ENCODE peak calls at places on chromosomes 5 and 9, in eight cellular contexts. R is endothelial cell, Y is RWPE1, E is mucosa of gallbladder, Q is H7, T is EL, D is posterior vena cava, V is progenitor cell of endocrine pancreas. C is an unnamed sample.

GRCh38 chr9:99326112-99326916 is 104.2 kb downstream of the SEC61B start:
- DNase-seq in E (no peak), Q (peak), V (no peak), T (peak), D (no peak), R (no peak), Y (no peak), C (no peak)

GRCh38 chr9:114677418-114677817 is 4.6 kb downstream of the TEX48 start:
- DNase-seq in R (no peak), E (peak), Y (peak), Q (no peak), T (peak), V (no peak), D (no peak), C (no peak)

GRCh38 chr9:22088372-22089063 is 79.4 kb upstream of the CDKN2B start:
- DNase-seq in D (no peak), V (no peak), R (no peak), Y (no peak), T (no peak), Q (no peak), E (no peak), C (no peak)

GRCh38 chr5:18112066-18112465 is 477.8 kb downstream of the TAF11L14 start:
- DNase-seq in T (no peak), Y (no peak), Q (no peak), V (no peak), E (no peak), R (no peak), D (no peak), C (no peak)

GRCh38 chr5:8953016-8953415 is 592.9 kb downstream of the SEMA5A start:
- DNase-seq in D (no peak), E (no peak), T (no peak), V (no peak), Y (no peak), Q (no peak), R (no peak), C (no peak)

GRCh38 chr5:9148242-9148641 is 397.6 kb downstream of the SEMA5A start:
- DNase-seq in R (no peak), E (no peak), T (peak), V (no peak), D (no peak), Y (no peak), Q (no peak), C (no peak)

GRCh38 chr5:95955996-95956899 is 5.4 kb downstream of the ELL2 start:
- DNase-seq in R (no peak), T (peak), D (no peak), Q (no peak), V (no peak), E (no peak), Y (no peak), C (no peak)

GRCh38 chr5:59874675-59875074 is 18.9 kb downstream of the PDE4D start:
- DNase-seq in R (no peak), Y (peak), T (peak), Q (no peak), V (no peak), D (no peak), E (no peak), C (no peak)

GRCh38 chr5:159040181-159040580 is 59.5 kb downstream of the EBF1 start:
- DNase-seq in V (no peak), E (no peak), Y (no peak), R (no peak), Q (no peak), T (no peak), D (no peak), C (no peak)

GRCh38 chr9:95494022-95494415 is 22.8 kb downstream of the PTCH1 start:
- DNase-seq in Q (no peak), E (no peak), D (no peak), V (no peak), R (no peak), T (no peak), Y (no peak), C (no peak)

GRCh38 chr9:3367185-3367584 is 158.6 kb downstream of the RFX3 start:
- DNase-seq in D (no peak), V (no peak), Y (no peak), T (no peak), Q (no peak), E (no peak), R (peak), C (no peak)

GRCh38 chr5:173629628-173630027 is 13.2 kb upstream of the BOD1 start:
- DNase-seq in Y (no peak), R (peak), D (no peak), E (no peak), V (peak), Q (peak), T (peak), C (no peak)

GRCh38 chr5:10372726-10373709 is 19.5 kb downstream of the MARCHF6 start:
- DNase-seq in E (no peak), V (no peak), R (no peak), Q (no peak), D (no peak), Y (no peak), T (peak), C (no peak)

GRCh38 chr5:156934450-156935211 is 28.4 kb downstream of the TIMD4 start:
- DNase-seq in T (no peak), E (peak), Q (peak), D (no peak), Y (no peak), R (peak), V (no peak), C (no peak)

GRCh38 chr9:93860694-93861658 is 94.2 kb downstream of the BARX1 start:
- DNase-seq in E (no peak), R (no peak), T (no peak), Q (peak), V (no peak), D (peak), Y (no peak), C (no peak)

GRCh38 chr5:119470851-119471451 is 18.7 kb downstream of the HSD17B4 start:
- DNase-seq in D (no peak), T (peak), V (no peak), Q (no peak), R (peak), E (no peak), Y (peak), C (no peak)

GRCh38 chr9:129256959-129257713 is 79.1 kb upstream of the IER5L start:
- DNase-seq in R (no peak), V (no peak), Q (no peak), D (peak), T (no peak), Y (no peak), E (no peak), C (peak)

GRCh38 chr9:84953797-84954695 is 284.5 kb downstream of the NTRK2 start:
- DNase-seq in E (peak), R (peak), V (peak), D (peak), Q (peak), T (peak), Y (peak), C (no peak)

GRCh38 chr9:3993783-3994182 is 306.1 kb downstream of the GLIS3 start:
- DNase-seq in D (no peak), V (no peak), Q (no peak), Y (no peak), T (no peak), R (no peak), E (no peak), C (no peak)

GRCh38 chr5:28523887-28524637 is 1485.7 kb upstream of the CDH9 start:
- DNase-seq in T (no peak), Q (no peak), R (no peak), D (no peak), E (no peak), V (no peak), Y (peak), C (no peak)

GRCh38 chr5:179610109-179610902 is 13.2 kb downstream of the HNRNPH1 start:
- DNase-seq in V (no peak), E (no peak), Y (no peak), D (peak), T (no peak), R (no peak), Q (no peak), C (peak)

GRCh38 chr9:128600111-128600510 is 47.7 kb downstream of the SPTAN1 start:
- DNase-seq in Q (no peak), T (no peak), D (no peak), E (no peak), V (no peak), R (no peak), Y (no peak), C (no peak)

GRCh38 chr5:33854733-33855151 is 37.0 kb downstream of the ADAMTS12 start:
- DNase-seq in R (no peak), Q (no peak), E (no peak), T (peak), D (peak), Y (no peak), V (no peak), C (no peak)

GRCh38 chr9:75065513-75065912 is 22.4 kb downstream of the NMRK1 start:
- DNase-seq in V (no peak), R (no peak), E (no peak), T (no peak), Y (no peak), Q (no peak), D (no peak), C (no peak)

GRCh38 chr5:98774192-98775046 is 956 bp downstream of the RGMB start:
- DNase-seq in T (peak), V (peak), E (peak), Q (peak), Y (peak), D (peak), R (peak), C (peak)

GRCh38 chr9:74379718-74380117 is 117.4 kb upstream of the RORB start:
- DNase-seq in D (no peak), T (no peak), Q (peak), Y (peak), R (peak), E (peak), V (peak), C (no peak)

GRCh38 chr9:27033815-27034403 is 28.4 kb upstream of the LRRC19 start:
- DNase-seq in E (peak), R (peak), T (peak), Y (peak), Q (peak), D (no peak), V (peak), C (no peak)

GRCh38 chr9:113572076-113572861 is 108.7 kb downstream of the RGS3 start:
- DNase-seq in D (peak), E (no peak), Y (no peak), T (no peak), V (no peak), R (no peak), Q (no peak), C (peak)

GRCh38 chr5:50702615-50703325 is 36.3 kb downstream of the PARP8 start:
- DNase-seq in D (no peak), V (no peak), R (no peak), Q (no peak), E (no peak), Y (no peak), T (no peak), C (no peak)

GRCh38 chr5:912356-913091 is 19.8 kb downstream of the TRIP13 start:
- DNase-seq in E (no peak), V (no peak), T (peak), Q (peak), R (no peak), Y (peak), D (peak), C (no peak)

GRCh38 chr5:128143911-128144310 is 60.3 kb downstream of the SLC12A2 start:
- DNase-seq in V (no peak), Q (no peak), E (no peak), R (no peak), D (no peak), Y (no peak), T (no peak), C (no peak)

GRCh38 chr5:108266235-108266634 is 115.7 kb downstream of the FBXL17 start:
- DNase-seq in Y (peak), Q (no peak), V (no peak), R (no peak), E (no peak), D (no peak), T (peak), C (no peak)

GRCh38 chr9:119951090-119951489 is 581.9 kb upstream of the BRINP1 start:
- DNase-seq in E (no peak), R (no peak), D (no peak), T (peak), Q (no peak), V (no peak), Y (no peak), C (no peak)

GRCh38 chr5:435156-435790 is 7.7 kb upstream of the EXOC3 start:
- DNase-seq in Y (no peak), E (no peak), R (no peak), D (peak), T (no peak), V (peak), Q (no peak), C (peak)

GRCh38 chr5:1240496-1241260 is 15.5 kb downstream of the SLC6A18 start:
- DNase-seq in Q (no peak), T (no peak), Y (no peak), E (no peak), V (no peak), R (no peak), D (no peak), C (no peak)

GRCh38 chr5:157915638-157916037 is 56.7 kb upstream of the CLINT1 start:
- DNase-seq in V (no peak), Q (no peak), E (peak), T (peak), R (no peak), Y (no peak), D (peak), C (peak)

GRCh38 chr9:69815313-69815712 is 5.3 kb upstream of the CFAP95 start:
- DNase-seq in Q (no peak), Y (no peak), R (no peak), D (no peak), T (no peak), V (no peak), E (no peak), C (no peak)

GRCh38 chr9:113261917-113262671 is 13.3 kb downstream of the CDC26 start:
- DNase-seq in V (no peak), R (no peak), D (no peak), Y (no peak), Q (no peak), E (no peak), T (peak), C (no peak)

C was measured in mesenteric fat pad.